ENCODE peak calls at places on chromosome 9, in four cellular contexts. One of them, this sample, is unnamed.

GRCh38 chr9:118928723-118929122 is 440.5 kb downstream of the BRINP1 start:
- DNase-seq in HCT116: no peak
- DNase-seq in stomach: no peak
- DNase-seq in SK-N-SH: no peak
- DNase-seq in this sample: no peak

GRCh38 chr9:27154923-27155322 is 45.9 kb downstream of the TEK start:
- DNase-seq in HCT116: no peak
- DNase-seq in stomach: no peak
- DNase-seq in SK-N-SH: no peak
- DNase-seq in this sample: no peak

GRCh38 chr9:95009459-95009858 is 283.0 kb downstream of the AOPEP start:
- DNase-seq in SK-N-SH: no peak
- DNase-seq in stomach: no peak
- DNase-seq in HCT116: no peak
- DNase-seq in this sample: no peak

GRCh38 chr9:82247318-82247717 is 258.7 kb downstream of the SPATA31D1 start:
- DNase-seq in SK-N-SH: no peak
- DNase-seq in HCT116: no peak
- DNase-seq in stomach: no peak
- DNase-seq in this sample: no peak

GRCh38 chr9:120643096-120643495 is 63.1 kb upstream of the CDK5RAP2 start:
- DNase-seq in stomach: no peak
- DNase-seq in HCT116: no peak
- DNase-seq in SK-N-SH: no peak
- DNase-seq in this sample: no peak

GRCh38 chr9:93096131-93096802 is at the start of gene CARD19:
- DNase-seq in stomach: peak
- DNase-seq in HCT116: no peak
- DNase-seq in SK-N-SH: no peak
- DNase-seq in this sample: no peak

GRCh38 chr9:82865524-82865923 is 197.4 kb downstream of the RASEF start:
- DNase-seq in HCT116: no peak
- DNase-seq in stomach: no peak
- DNase-seq in SK-N-SH: no peak
- DNase-seq in this sample: no peak

GRCh38 chr9:130220351-130220750 is 45.2 kb upstream of the HMCN2 start:
- DNase-seq in stomach: no peak
- DNase-seq in HCT116: no peak
- DNase-seq in SK-N-SH: peak
- DNase-seq in this sample: no peak

GRCh38 chr9:115411516-115411915 is 293.6 kb upstream of the TNC start:
- DNase-seq in stomach: no peak
- DNase-seq in SK-N-SH: no peak
- DNase-seq in HCT116: no peak
- DNase-seq in this sample: no peak

GRCh38 chr9:137556069-137556838 is 4.6 kb downstream of the MRPL41 start:
- DNase-seq in SK-N-SH: no peak
- DNase-seq in stomach: peak
- DNase-seq in HCT116: no peak
- DNase-seq in this sample: no peak

GRCh38 chr9:114097613-114098020 is 1.5 kb downstream of the KIF12 start:
- DNase-seq in HCT116: no peak
- DNase-seq in stomach: peak
- DNase-seq in SK-N-SH: peak
- DNase-seq in this sample: no peak

GRCh38 chr9:73806876-73807275 is 655.2 kb downstream of the ANXA1 start:
- DNase-seq in SK-N-SH: no peak
- DNase-seq in stomach: no peak
- DNase-seq in HCT116: no peak
- DNase-seq in this sample: no peak

GRCh38 chr9:87148391-87149237 is 201.3 kb upstream of the GAS1 start:
- DNase-seq in SK-N-SH: peak
- DNase-seq in stomach: peak
- DNase-seq in HCT116: no peak
- DNase-seq in this sample: peak

GRCh38 chr9:136300016-136300415 is 3.9 kb downstream of the CCDC187 start:
- DNase-seq in SK-N-SH: no peak
- DNase-seq in HCT116: no peak
- DNase-seq in stomach: no peak
- DNase-seq in this sample: no peak

GRCh38 chr9:85268024-85268610 is 473.6 kb downstream of the AGTPBP1 start:
- DNase-seq in SK-N-SH: no peak
- DNase-seq in HCT116: no peak
- DNase-seq in stomach: no peak
- DNase-seq in this sample: no peak

GRCh38 chr9:37942616-37943328 is 38.8 kb upstream of the SLC25A51 start:
- DNase-seq in HCT116: no peak
- DNase-seq in stomach: no peak
- DNase-seq in SK-N-SH: no peak
- DNase-seq in this sample: no peak

GRCh38 chr9:35105126-35105525 is 2.2 kb upstream of the STOML2 start:
- DNase-seq in SK-N-SH: no peak
- DNase-seq in stomach: no peak
- DNase-seq in HCT116: no peak
- DNase-seq in this sample: no peak

GRCh38 chr9:129570450-129571297 is 50.2 kb downstream of the C9orf50 start:
- DNase-seq in stomach: peak
- DNase-seq in HCT116: peak
- DNase-seq in SK-N-SH: no peak
- DNase-seq in this sample: peak

GRCh38 chr9:129604766-129605163 is 16.1 kb downstream of the C9orf50 start:
- DNase-seq in SK-N-SH: no peak
- DNase-seq in HCT116: no peak
- DNase-seq in stomach: no peak
- DNase-seq in this sample: no peak

GRCh38 chr9:2663886-2664674 is 42.5 kb downstream of the VLDLR start:
- DNase-seq in SK-N-SH: no peak
- DNase-seq in stomach: no peak
- DNase-seq in HCT116: no peak
- DNase-seq in this sample: no peak

GRCh38 chr9:34374905-34375552 is 1.7 kb downstream of the MYORG start:
- DNase-seq in stomach: peak
- DNase-seq in SK-N-SH: no peak
- DNase-seq in HCT116: no peak
- DNase-seq in this sample: peak

GRCh38 chr9:95923794-95924193 is 48.3 kb downstream of the ERCC6L2 start:
- DNase-seq in stomach: no peak
- DNase-seq in HCT116: no peak
- DNase-seq in SK-N-SH: no peak
- DNase-seq in this sample: no peak

DNA sequence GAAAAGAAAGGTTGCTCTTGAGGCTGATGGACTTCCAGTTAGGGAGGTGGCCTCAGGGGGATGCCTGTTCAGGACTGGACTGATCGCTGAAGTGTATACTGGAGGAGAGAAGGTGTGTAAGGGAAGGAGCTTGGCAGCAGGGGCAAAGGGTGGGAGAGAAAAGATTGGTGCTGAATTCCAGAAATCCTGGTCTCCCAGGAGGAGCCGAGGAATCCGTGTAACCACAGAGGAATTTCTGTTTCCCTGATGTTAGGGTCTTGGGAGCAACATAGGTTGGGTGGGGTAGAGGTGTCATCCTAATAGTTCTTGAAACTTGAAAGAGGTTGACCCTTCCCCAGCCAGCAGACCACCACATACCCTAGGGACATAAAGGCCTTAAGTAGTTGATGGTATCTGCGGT is 88.9 kb upstream of the PTPN3 start:
- DNase-seq in SK-N-SH: no peak
- DNase-seq in HCT116: no peak
- DNase-seq in stomach: no peak
- DNase-seq in this sample: no peak
- TF ChIP-seq POLR2AphosphoS5 in SK-N-SH: no peak
- TF ChIP-seq POLR2AphosphoS5 in HCT116: no peak
- TF ChIP-seq POLR2AphosphoS5 in stomach: no peak
- TF ChIP-seq POLR2AphosphoS5 in this sample: no peak

GRCh38 chr9:133117271-133118178 is 3.5 kb downstream of the RALGDS start:
- DNase-seq in SK-N-SH: peak
- DNase-seq in stomach: peak
- DNase-seq in HCT116: no peak
- DNase-seq in this sample: peak
- TF ChIP-seq POLR2AphosphoS5 in SK-N-SH: no peak
- TF ChIP-seq POLR2AphosphoS5 in stomach: no peak
- TF ChIP-seq POLR2AphosphoS5 in HCT116: no peak
- TF ChIP-seq POLR2AphosphoS5 in this sample: no peak

GRCh38 chr9:134390947-134391318 is 64.7 kb downstream of the RXRA start:
- DNase-seq in HCT116: no peak
- DNase-seq in SK-N-SH: no peak
- DNase-seq in stomach: no peak
- DNase-seq in this sample: no peak

GRCh38 chr9:134392900-134393299 is 66.6 kb downstream of the RXRA start:
- DNase-seq in SK-N-SH: no peak
- DNase-seq in HCT116: no peak
- DNase-seq in stomach: no peak
- DNase-seq in this sample: no peak

GRCh38 chr9:134390537-134390936 is 64.3 kb downstream of the RXRA start:
- DNase-seq in HCT116: no peak
- DNase-seq in SK-N-SH: no peak
- DNase-seq in stomach: no peak
- DNase-seq in this sample: no peak

GRCh38 chr9:134389659-134390058 is 63.4 kb downstream of the RXRA start:
- DNase-seq in stomach: no peak
- DNase-seq in HCT116: no peak
- DNase-seq in SK-N-SH: peak
- DNase-seq in this sample: no peak

DNA sequence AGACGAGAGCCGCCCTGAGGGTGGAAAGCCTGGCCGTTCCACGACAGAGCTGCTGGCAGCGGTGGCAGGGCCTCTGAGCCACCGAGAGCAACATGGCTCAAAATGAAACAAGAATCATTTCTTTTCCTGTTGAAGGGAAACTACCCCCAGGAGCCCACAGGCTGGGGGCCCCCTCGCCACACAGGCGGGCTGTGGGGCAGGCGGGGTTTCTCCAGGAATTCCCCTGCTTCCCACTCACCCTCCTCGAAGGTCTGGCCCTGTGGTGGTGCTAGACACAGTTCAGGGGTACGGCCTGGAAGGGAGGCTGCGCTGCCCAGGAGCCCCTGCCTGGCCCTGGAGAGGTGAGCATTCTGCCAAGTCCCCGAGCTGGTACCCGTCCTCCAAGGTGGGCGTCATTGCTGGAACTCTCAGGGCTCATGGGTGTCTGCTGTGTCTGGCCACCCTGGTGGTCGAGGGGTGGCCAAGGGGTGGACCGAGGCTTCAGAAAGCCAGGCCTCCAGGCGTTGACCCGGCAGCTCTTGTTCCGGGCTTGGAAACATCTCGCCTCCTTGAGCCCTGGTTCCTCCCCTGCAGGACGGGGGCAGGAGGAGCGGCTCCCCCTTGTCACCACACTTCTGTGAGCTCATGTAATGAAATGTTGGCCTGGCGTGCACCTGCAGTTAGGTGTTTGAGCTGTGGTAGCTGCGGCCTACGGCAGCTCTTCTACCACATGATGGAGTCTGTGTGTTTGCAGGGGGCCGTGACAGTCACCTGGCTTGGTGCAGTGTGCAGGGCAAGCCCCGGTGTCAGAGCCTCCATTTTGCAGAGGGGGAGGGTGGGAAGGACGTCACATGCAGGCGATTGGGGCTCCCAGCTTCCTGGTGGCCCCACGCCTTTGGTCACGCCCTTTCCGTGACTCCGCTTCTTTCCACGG is 65.3 kb downstream of the RXRA start:
- DNase-seq in SK-N-SH: no peak
- DNase-seq in stomach: no peak
- DNase-seq in HCT116: no peak
- DNase-seq in this sample: peak
- TF ChIP-seq POLR2AphosphoS5 in SK-N-SH: no peak
- TF ChIP-seq POLR2AphosphoS5 in stomach: no peak
- TF ChIP-seq POLR2AphosphoS5 in HCT116: no peak
- TF ChIP-seq POLR2AphosphoS5 in this sample: peak

GRCh38 chr9:133944746-133945135 is 47.4 kb downstream of the VAV2 start:
- DNase-seq in SK-N-SH: no peak
- DNase-seq in stomach: no peak
- DNase-seq in HCT116: no peak
- DNase-seq in this sample: peak
- TF ChIP-seq POLR2AphosphoS5 in SK-N-SH: peak
- TF ChIP-seq POLR2AphosphoS5 in stomach: no peak
- TF ChIP-seq POLR2AphosphoS5 in HCT116: no peak
- TF ChIP-seq POLR2AphosphoS5 in this sample: no peak

DNA sequence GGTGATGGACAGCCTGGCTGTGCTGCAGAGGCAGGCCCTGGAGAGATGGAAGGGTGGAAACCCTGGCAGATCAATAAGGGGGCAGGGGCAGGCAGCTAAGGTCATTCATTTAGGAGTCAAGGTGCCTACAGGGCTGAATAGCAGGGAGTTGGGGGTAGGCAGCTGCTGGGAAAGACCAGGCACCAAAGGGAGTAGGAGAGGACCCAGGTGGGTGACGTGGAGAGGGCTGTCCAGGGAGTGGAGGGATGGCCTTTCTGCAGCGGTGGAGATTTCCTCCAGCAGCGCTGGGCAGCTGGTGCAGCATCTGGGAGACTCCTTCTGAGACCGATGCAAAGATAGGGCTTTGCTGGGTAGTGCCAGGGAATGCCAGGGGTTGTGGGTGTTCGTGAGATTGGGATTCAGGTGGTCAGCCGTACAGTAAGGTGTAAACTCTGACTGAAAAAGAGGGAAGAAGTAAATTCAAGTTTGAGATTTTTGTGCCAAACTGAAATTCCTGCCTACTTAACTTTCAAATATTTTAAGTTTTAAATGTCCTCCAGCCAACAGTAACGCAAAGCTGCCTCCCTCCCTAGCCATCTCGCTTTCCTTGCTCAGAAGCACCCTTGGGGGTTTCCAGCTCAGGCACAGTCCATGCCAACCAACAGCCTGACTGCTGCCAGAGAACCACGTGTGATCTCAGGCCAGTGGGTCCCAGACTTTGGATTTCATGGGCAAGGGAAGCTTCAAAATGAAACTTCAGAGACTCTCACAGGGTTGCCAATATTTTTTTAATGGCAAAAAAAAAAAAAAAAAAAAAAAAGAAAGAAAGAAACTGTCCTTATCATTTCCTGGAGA is 18.6 kb upstream of the ANGPTL2 start:
- DNase-seq in SK-N-SH: no peak
- DNase-seq in stomach: peak
- DNase-seq in HCT116: no peak
- DNase-seq in this sample: no peak
- TF ChIP-seq POLR2AphosphoS5 in SK-N-SH: no peak
- TF ChIP-seq POLR2AphosphoS5 in stomach: no peak
- TF ChIP-seq POLR2AphosphoS5 in HCT116: no peak
- TF ChIP-seq POLR2AphosphoS5 in this sample: no peak

DNA sequence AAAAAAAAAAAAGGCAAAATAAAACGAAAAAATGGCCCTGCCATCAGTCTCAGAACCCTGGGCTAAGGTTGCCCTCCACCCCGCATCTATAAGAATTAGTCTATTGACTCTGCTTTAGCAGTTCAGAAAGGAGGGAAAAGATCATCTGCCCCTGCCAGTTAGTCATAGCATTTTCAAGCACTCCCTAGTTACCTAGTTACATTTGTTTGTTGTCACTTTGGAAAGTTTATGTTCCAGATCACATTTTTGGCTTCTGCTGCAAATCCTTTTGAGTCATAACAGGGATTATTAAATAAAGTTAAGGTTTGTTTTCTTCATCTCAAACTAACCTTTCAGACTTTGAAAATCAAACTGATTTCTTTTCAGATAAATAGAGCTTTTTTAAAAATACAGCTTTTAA is 52.1 kb downstream of the AQP7 start:
- DNase-seq in stomach: no peak
- DNase-seq in HCT116: no peak
- DNase-seq in SK-N-SH: no peak
- DNase-seq in this sample: no peak
- TF ChIP-seq POLR2AphosphoS5 in stomach: no peak
- TF ChIP-seq POLR2AphosphoS5 in HCT116: no peak
- TF ChIP-seq POLR2AphosphoS5 in SK-N-SH: no peak
- TF ChIP-seq POLR2AphosphoS5 in this sample: no peak